ENCODE peak calls at places on chromosome 14, in seven cellular contexts. M, S, E, D, R, I and Z are unnamed samples.

GRCh38 chr14:93033983-93034670 is 81.6 kb downstream of the ITPK1 start:
- DNase-seq in S (peak), R (peak), D (peak), E (peak), I (no peak), M (no peak), Z (no peak)

GRCh38 chr14:103690332-103690731 is 24.9 kb downstream of the XRCC3 start:
- DNase-seq in M (no peak), S (no peak), I (no peak), D (no peak), R (no peak), E (no peak), Z (no peak)

GRCh38 chr14:95353007-95353406 is 33.3 kb upstream of the CLMN start:
- DNase-seq in I (no peak), S (no peak), E (no peak), R (no peak), D (no peak), M (no peak), Z (no peak)

GRCh38 chr14:96762650-96763049 is 34.5 kb upstream of the VRK1 start:
- DNase-seq in E (peak), M (peak), D (no peak), I (no peak), R (peak), S (peak), Z (no peak)

GRCh38 chr14:63664143-63664460 is 22.4 kb upstream of the WDR89 start:
- DNase-seq in M (no peak), D (no peak), R (no peak), I (no peak), S (no peak), E (no peak), Z (no peak)

GRCh38 chr14:90658541-90658967 is 157.7 kb downstream of the TTC7B start:
- DNase-seq in R (no peak), E (no peak), S (peak), D (no peak), I (no peak), M (no peak), Z (no peak)

GRCh38 chr14:69882086-69882864 is 3.1 kb downstream of the SMOC1 start:
- DNase-seq in M (no peak), E (peak), D (no peak), R (peak), S (no peak), I (no peak), Z (no peak)

GRCh38 chr14:61644185-61644584 is 51.1 kb upstream of the HIF1A start:
- DNase-seq in S (no peak), M (no peak), E (no peak), D (no peak), I (no peak), R (no peak), Z (no peak)

GRCh38 chr14:78207414-78207813 is 37.2 kb downstream of the NRXN3 start:
- DNase-seq in D (no peak), M (no peak), E (no peak), I (no peak), R (no peak), S (no peak), Z (no peak)

GRCh38 chr14:55111122-55111705 is 17.8 kb upstream of the LGALS3 start:
- DNase-seq in S (no peak), R (no peak), I (no peak), D (no peak), M (no peak), E (no peak), Z (no peak)

GRCh38 chr14:87148655-87149054 is 844.3 kb downstream of the GALC start:
- DNase-seq in D (no peak), E (no peak), I (no peak), M (no peak), S (no peak), R (no peak), Z (no peak)

GRCh38 chr14:64912256-64912655 is 2.0 kb upstream of the CHURC1 start:
- DNase-seq in E (no peak), D (no peak), I (no peak), M (no peak), R (no peak), S (no peak), Z (no peak)

GRCh38 chr14:105204931-105205717 is 24.0 kb upstream of the NUDT14 start:
- DNase-seq in S (no peak), R (no peak), E (no peak), I (no peak), D (no peak), M (no peak), Z (peak)

GRCh38 chr14:65588426-65589140 is 176.1 kb downstream of the FUT8 start:
- DNase-seq in I (no peak), D (no peak), R (no peak), M (no peak), S (no peak), E (no peak), Z (no peak)

GRCh38 chr14:101108579-101109346 is 205.2 kb upstream of the RTL1 start:
- DNase-seq in S (no peak), M (peak), E (no peak), I (peak), D (no peak), R (peak), Z (no peak)

GRCh38 chr14:33938131-33938949 is 12.5 kb downstream of the EGLN3 start:
- DNase-seq in M (no peak), S (no peak), R (peak), I (peak), E (peak), D (no peak), Z (peak)

GRCh38 chr14:71107921-71108320 is 200.7 kb downstream of the PCNX1 start:
- DNase-seq in S (no peak), I (no peak), R (no peak), D (no peak), E (no peak), M (no peak), Z (no peak)

GRCh38 chr14:32509632-32510187 is 180.6 kb downstream of the AKAP6 start:
- DNase-seq in I (peak), R (no peak), M (peak), D (no peak), E (no peak), S (no peak), Z (no peak)

GRCh38 chr14:104929268-104930230 is 4.9 kb downstream of the PLD4 start:
- DNase-seq in D (no peak), S (peak), I (no peak), R (no peak), M (no peak), E (no peak), Z (no peak)

GRCh38 chr14:63854330-63854729 is 1.5 kb downstream of the SYNE2 start:
- DNase-seq in I (no peak), S (no peak), R (no peak), E (peak), D (no peak), M (no peak), Z (no peak)

GRCh38 chr14:93304771-93305170 is 28.1 kb downstream of the BTBD7 start:
- DNase-seq in I (no peak), R (no peak), D (no peak), S (no peak), M (no peak), E (no peak), Z (no peak)

GRCh38 chr14:40656301-40656700 is 950.4 kb upstream of the LRFN5 start:
- DNase-seq in R (no peak), I (no peak), S (no peak), M (no peak), E (no peak), D (no peak), Z (no peak)

GRCh38 chr14:95468416-95469133 is 47.9 kb downstream of the SYNE3 start:
- DNase-seq in M (no peak), R (no peak), D (no peak), I (no peak), E (no peak), S (no peak), Z (no peak)

GRCh38 chr14:100088226-100088625 is 23.0 kb downstream of the EVL start:
- DNase-seq in D (no peak), I (no peak), R (no peak), S (no peak), M (no peak), E (no peak), Z (no peak)

GRCh38 chr14:102777711-102778615 is 714 bp downstream of the TRAF3 start:
- DNase-seq in R (peak), D (no peak), M (no peak), S (no peak), E (peak), I (no peak), Z (peak)

GRCh38 chr14:65751510-65751909 is 339.0 kb downstream of the FUT8 start:
- DNase-seq in S (no peak), D (no peak), I (no peak), M (no peak), R (no peak), E (peak), Z (no peak)

GRCh38 chr14:78593949-78594348 is 423.8 kb downstream of the NRXN3 start:
- DNase-seq in E (no peak), S (no peak), I (no peak), R (no peak), M (no peak), D (no peak), Z (no peak)

GRCh38 chr14:51095854-51096823 is 1.2 kb upstream of the TRIM9 start:
- DNase-seq in M (no peak), E (peak), R (no peak), S (no peak), D (no peak), I (peak), Z (peak)

GRCh38 chr14:102824832-102825231 is 47.6 kb downstream of the TRAF3 start:
- DNase-seq in S (no peak), R (no peak), E (no peak), I (peak), M (no peak), D (no peak), Z (peak)

GRCh38 chr14:103547455-103547940 is 15.0 kb downstream of the BAG5 start:
- DNase-seq in D (no peak), R (peak), E (no peak), I (peak), M (no peak), S (no peak), Z (no peak)

GRCh38 chr14:79281244-79282199 is 929.8 kb downstream of the DIO2 start:
- DNase-seq in I (no peak), D (no peak), R (no peak), E (no peak), M (no peak), S (no peak), Z (no peak)